ENCODE peak calls at places on chromosomes 2 and 18, in nine cellular contexts. K is stomach, M is endodermal cell, J is mucosa of descending colon, B is PC-9, I is HepG2, N is astrocyte, A is breast epithelium, P is IMR-90. O is an unnamed sample. For H3K4me1 and H3K9me3, the result is how much of the 10 kb centered on the place peaks cover.

GRCh38 chr2:171089489-171089888 is 71.2 kb downstream of the TLK1 start:
- DNase-seq in P (no peak), B (no peak), K (no peak), I (peak), N (no peak), M (no peak), A (no peak), J (no peak), O (no peak)

GRCh38 chr2:74548919-74549684 is 4.6 kb downstream of the LOXL3 start:
- DNase-seq in N (no peak), M (peak), A (no peak), J (peak), K (peak), P (peak), B (peak), I (peak), O (peak)

GRCh38 chr2:2919574-2920365 is 457.8 kb downstream of the EIPR1 start:
- DNase-seq in M (no peak), B (no peak), J (no peak), K (no peak), N (no peak), A (no peak), P (no peak), I (no peak), O (no peak)

GRCh38 chr18:22318745-22319407 is 98.8 kb downstream of the CTAGE1 start:
- DNase-seq in J (no peak), K (no peak), N (peak), B (peak), M (no peak), P (peak), I (no peak), A (no peak), O (no peak)

GRCh38 chr2:160583823-160584537 is 90.4 kb upstream of the RBMS1 start:
- DNase-seq in A (no peak), N (no peak), B (no peak), P (no peak), K (no peak), M (peak), J (no peak), I (no peak), O (no peak)

GRCh38 chr18:3726241-3726951 is 276.4 kb downstream of the TGIF1 start:
- DNase-seq in M (no peak), N (no peak), P (no peak), B (no peak), J (no peak), K (no peak), A (no peak), I (no peak), O (no peak)

GRCh38 chr2:207289295-207290018 is 123.7 kb upstream of the KLF7 start:
- DNase-seq in J (no peak), P (no peak), A (no peak), I (no peak), K (no peak), N (no peak), M (no peak), B (peak), O (no peak)

GRCh38 chr18:59848002-59848401 is 51.8 kb upstream of the PMAIP1 start:
- DNase-seq in A (no peak), M (no peak), J (no peak), B (no peak), N (no peak), K (no peak), I (no peak), P (no peak), O (no peak)

GRCh38 chr18:6732952-6733351 is 3.4 kb downstream of the ARHGAP28 start:
- DNase-seq in N (no peak), J (no peak), A (no peak), P (no peak), M (no peak), K (no peak), I (no peak), B (no peak), O (no peak)

GRCh38 chr2:26968001-26968400 is 2.4 kb upstream of the MAPRE3 start:
- DNase-seq in N (peak), K (no peak), M (no peak), J (no peak), I (no peak), A (no peak), P (no peak), B (peak), O (no peak)

GRCh38 chr18:75208836-75209128 is 157 bp downstream of the PTGR3 start:
- DNase-seq in J (no peak), K (peak), A (no peak), I (no peak), M (peak), B (no peak), N (no peak), P (no peak), O (no peak)

GRCh38 chr2:85326406-85326945 is 1.3 kb downstream of the TGOLN2 start:
- DNase-seq in K (no peak), M (no peak), I (peak), N (no peak), B (no peak), P (peak), A (no peak), J (no peak), O (no peak)

GRCh38 chr2:173749315-173749714 is 215.9 kb downstream of the SP3 start:
- DNase-seq in A (no peak), M (no peak), N (peak), K (no peak), B (no peak), J (no peak), P (peak), I (peak), O (peak)

GRCh38 chr2:212136216-212136795 is 402.3 kb downstream of the ERBB4 start:
- DNase-seq in K (no peak), M (no peak), N (no peak), A (no peak), I (no peak), J (no peak), B (no peak), P (peak), O (no peak)

GRCh38 chr18:23115683-23116096 is 19.6 kb upstream of the CABLES1 start:
- DNase-seq in A (no peak), P (peak), N (peak), J (no peak), M (no peak), B (peak), I (peak), K (no peak), O (no peak)

GRCh38 chr2:241818943-241819270 is 9.9 kb downstream of the NEU4 start:
- DNase-seq in N (no peak), A (peak), K (peak), J (peak), I (peak), P (no peak), M (peak), B (no peak), O (no peak)

GRCh38 chr2:112692914-112693313 is 27.9 kb upstream of the NT5DC4 start:
- DNase-seq in A (no peak), M (no peak), B (peak), I (no peak), J (no peak), N (peak), K (no peak), P (no peak), O (no peak)

GRCh38 chr2:231975001-231975400 is 13.5 kb downstream of the DIS3L2 start:
- DNase-seq in N (no peak), I (peak), A (no peak), K (no peak), B (no peak), P (no peak), M (no peak), J (no peak), O (no peak)

GRCh38 chr2:158359846-158360245 is 96.7 kb downstream of the CCDC148 start:
- DNase-seq in K (no peak), P (peak), M (peak), I (peak), N (peak), J (no peak), B (no peak), A (no peak), O (no peak)

GRCh38 chr2:229564300-229564907 is 150.0 kb downstream of the DNER start:
- DNase-seq in B (no peak), K (no peak), J (no peak), M (no peak), P (no peak), A (no peak), I (no peak), N (no peak), O (no peak)

GRCh38 chr2:170396799-170397459 is 219.0 kb downstream of the MYO3B start:
- DNase-seq in M (no peak), K (no peak), N (peak), A (no peak), I (peak), B (no peak), P (peak), J (no peak), O (no peak)

GRCh38 chr18:79327199-79327545 is 68.6 kb upstream of the NFATC1 start:
- DNase-seq in M (no peak), P (no peak), J (no peak), A (no peak), N (no peak), I (no peak), K (no peak), B (no peak), O (no peak)

GRCh38 chr2:237199082-237199481 is 113.4 kb downstream of the COPS8 start:
- DNase-seq in P (peak), K (no peak), J (no peak), A (no peak), I (no peak), N (peak), B (no peak), M (no peak), O (no peak)

GRCh38 chr2:237201461-237202287 is 116.0 kb downstream of the COPS8 start:
- DNase-seq in A (no peak), J (no peak), N (peak), B (peak), K (peak), P (peak), I (peak), M (peak), O (peak)

GRCh38 chr18:23967321-23968089 is 47.0 kb upstream of the TTC39C start:
- DNase-seq in A (no peak), I (no peak), P (no peak), K (no peak), N (no peak), M (no peak), B (no peak), J (peak), O (no peak)

GRCh38 chr18:49690307-49690706 is 123.0 kb downstream of the ACAA2 start:
- DNase-seq in P (peak), N (peak), A (no peak), M (no peak), J (no peak), I (no peak), K (no peak), B (peak), O (no peak)

GRCh38 chr2:147600223-147600622 is 244.6 kb upstream of the ACVR2A start:
- DNase-seq in B (no peak), K (no peak), I (no peak), N (peak), A (no peak), M (no peak), J (no peak), P (no peak), O (no peak)

GRCh38 chr2:170310876-170311502 is 133.0 kb downstream of the MYO3B start:
- DNase-seq in B (no peak), I (no peak), N (no peak), P (no peak), A (no peak), K (no peak), M (no peak), J (no peak), O (no peak)

DNA sequence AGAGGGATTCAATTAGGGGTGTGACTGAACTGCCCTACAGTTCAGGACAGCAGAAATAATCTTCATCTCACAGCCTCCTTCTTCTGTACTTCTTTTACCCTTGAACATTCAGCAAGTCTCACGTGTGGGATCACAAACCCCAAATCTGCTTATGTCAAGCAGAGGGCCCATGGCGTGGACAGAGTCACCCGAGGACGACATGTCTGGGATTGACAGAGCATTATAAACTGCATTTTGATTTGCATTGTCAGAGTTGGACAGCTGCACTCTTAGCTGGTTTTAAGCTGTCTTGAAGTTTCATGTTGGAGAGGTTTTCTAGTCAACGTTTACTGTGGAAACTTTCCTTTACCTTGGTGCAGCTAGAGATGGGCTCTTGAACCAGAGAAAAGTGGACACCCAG is 26.4 kb downstream of the MGAT5 start:
- DNase-seq in I (no peak), B (no peak), P (no peak), A (no peak), J (no peak), M (no peak), N (no peak), K (no peak), O (no peak)
- H3K4me1 ChIP-seq in I (under half), B (under half), P (under half), A (under half), J (under half), M (under half), N (under half), K (under half), O (under half)

GRCh38 chr2:219523031-219523671 is 8.9 kb downstream of the ASIC4 start:
- DNase-seq in A (no peak), I (no peak), J (no peak), P (no peak), N (no peak), M (peak), B (no peak), K (no peak), O (no peak)
- TF ChIP-seq CTCF in A (no peak), I (no peak), J (no peak), P (no peak), N (no peak), M (peak), B (no peak), K (no peak), O (no peak)

GRCh38 chr2:95319481-95320343 is 22.6 kb downstream of the KCNIP3 start:
- DNase-seq in B (no peak), A (no peak), J (peak), P (no peak), I (no peak), N (no peak), K (no peak), M (no peak), O (no peak)
- H3K9me3 ChIP-seq in B (under half), A (under half), J (under half), P (under half), I (under half), N (under half), K (under half), M (under half), O (under half)

GRCh38 chr2:28365158-28365557 is 27.5 kb upstream of the FOSL2 start:
- DNase-seq in A (no peak), P (no peak), M (no peak), N (no peak), I (no peak), B (no peak), J (peak), K (no peak), O (no peak)

GRCh38 chr2:28362991-28363521 is 29.6 kb upstream of the FOSL2 start:
- DNase-seq in P (no peak), I (no peak), B (no peak), A (no peak), J (no peak), K (no peak), M (peak), N (no peak), O (no peak)

GRCh38 chr2:28364611-28365010 is 28.0 kb upstream of the FOSL2 start:
- DNase-seq in B (no peak), I (no peak), M (no peak), P (peak), J (no peak), A (no peak), K (no peak), N (peak), O (no peak)

GRCh38 chr2:28361991-28362710 is 30.5 kb upstream of the FOSL2 start:
- DNase-seq in J (no peak), M (no peak), I (no peak), N (no peak), B (no peak), A (no peak), P (no peak), K (no peak), O (no peak)

GRCh38 chr2:28363676-28364075 is 29.0 kb upstream of the FOSL2 start:
- DNase-seq in P (no peak), K (no peak), J (no peak), M (no peak), I (no peak), B (no peak), A (no peak), N (no peak), O (no peak)
- H3K4me1 ChIP-seq in P (under half), K (half or more), J (under half), M (under half), I (under half), B (half or more), A (under half), N (under half), O (under half)

GRCh38 chr2:9230051-9230802 is 23.6 kb downstream of the ASAP2 start:
- DNase-seq in K (no peak), N (no peak), P (peak), B (no peak), M (no peak), A (no peak), J (no peak), I (no peak), O (no peak)
- TF ChIP-seq CTCF in K (no peak), N (no peak), P (no peak), B (no peak), M (no peak), A (no peak), J (no peak), I (no peak), O (no peak)

GRCh38 chr2:100818003-100818605 is 1.8 kb upstream of the NPAS2 start:
- DNase-seq in M (no peak), P (peak), K (no peak), A (no peak), B (peak), N (peak), I (no peak), J (no peak), O (no peak)
- H3K9me3 ChIP-seq in M (under half), P (under half), K (under half), A (under half), B (under half), N (under half), I (under half), J (under half), O (under half)

DNA sequence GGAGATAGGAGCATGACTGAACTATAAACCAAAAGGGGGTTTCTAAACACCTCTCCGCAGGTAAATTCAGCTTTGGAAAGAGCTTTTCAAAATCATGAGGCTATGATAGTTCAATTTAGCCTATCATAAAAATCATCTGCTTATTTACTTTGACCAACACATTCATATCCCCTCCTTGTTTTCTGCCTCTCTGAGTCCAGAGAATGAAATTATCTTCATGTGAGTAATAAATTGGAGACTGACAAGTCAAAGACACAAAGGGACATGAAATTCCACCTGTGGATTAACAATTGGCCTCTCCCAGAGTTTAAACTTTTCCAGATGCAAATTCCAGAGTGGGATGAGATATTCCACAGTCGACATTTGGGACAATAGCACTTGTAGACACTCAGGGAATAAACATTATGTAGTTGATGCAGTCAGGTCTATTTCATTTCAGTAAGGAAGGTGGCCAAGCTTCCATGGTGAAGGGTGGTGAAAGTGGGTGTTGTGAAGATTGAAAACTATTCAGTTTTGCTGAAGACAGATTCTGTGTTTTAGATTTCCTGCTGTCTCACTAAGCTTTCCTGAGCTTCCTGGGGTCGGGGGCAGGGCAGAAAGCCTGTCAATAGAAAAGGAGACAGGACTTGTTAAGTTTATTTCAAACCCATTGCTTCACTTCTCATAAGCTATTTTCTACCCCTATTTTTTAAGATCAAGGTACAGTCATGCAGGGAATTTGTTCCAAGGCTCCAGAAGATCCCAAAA is 84.6 kb downstream of the CDC42EP3 start:
- DNase-seq in N (no peak), P (no peak), B (peak), I (no peak), K (no peak), A (no peak), J (peak), M (peak), O (no peak)
- H3K4me1 ChIP-seq in N (half or more), P (under half), B (half or more), I (under half), K (half or more), A (under half), J (under half), M (under half), O (half or more)